ENCODE peak calls at places on chromosomes 6 and 20, in seven cellular contexts. O is AG08396; T is cardiac muscle cell; N is effector CD8-positive, alpha-beta T cell; K is activated naive CD4-positive, alpha-beta T cell; F is hippocampal formation; Q is occipital lobe. L is an unnamed sample.

GRCh38 chr6:170503414-170503761 is 49.7 kb downstream of the PSMB1 start:
- DNase-seq in O (no peak), T (no peak), N (no peak), K (no peak), F (no peak), Q (no peak), L (no peak)

GRCh38 chr6:41504526-41505021 is 41.6 kb upstream of the FOXP4 start:
- DNase-seq in O (peak; percentile 34), T (no peak), N (no peak), K (no peak), F (no peak), Q (no peak), L (no peak)

GRCh38 chr20:44208770-44209169 is 1.8 kb downstream of the OSER1 start:
- DNase-seq in O (no peak), T (no peak), N (no peak), K (no peak), F (no peak), Q (no peak), L (no peak)

GRCh38 chr20:57749131-57749690 is 39.4 kb upstream of the PMEPA1 start:
- DNase-seq in O (no peak), T (no peak), N (no peak), K (no peak), F (no peak), Q (no peak), L (no peak)

GRCh38 chr6:141212296-141212695 is 920.4 kb upstream of the GJE1 start:
- DNase-seq in O (no peak), T (no peak), N (no peak), K (no peak), F (no peak), Q (no peak), L (no peak)

GRCh38 chr6:16576391-16577368 is 184.6 kb downstream of the ATXN1 start:
- DNase-seq in O (no peak), T (no peak), N (no peak), K (no peak), F (no peak), Q (no peak), L (no peak)

GRCh38 chr6:10690651-10691445 is 3.6 kb downstream of the C6orf52 start:
- DNase-seq in O (no peak), T (peak; percentile 0), N (no peak), K (no peak), F (no peak), Q (no peak), L (no peak)

GRCh38 chr6:139161817-139162284 is 27.0 kb downstream of the HECA start:
- DNase-seq in O (no peak), T (no peak), N (peak; percentile 22), K (peak; percentile 46), F (no peak), Q (no peak), L (no peak)

GRCh38 chr6:140441256-140441655 is 1066.8 kb upstream of the CITED2 start:
- DNase-seq in O (peak; percentile 10), T (peak; percentile 84), N (no peak), K (no peak), F (no peak), Q (no peak), L (no peak)

GRCh38 chr6:138957484-138957883 is 30.6 kb downstream of the REPS1 start:
- DNase-seq in O (no peak), T (no peak), N (no peak), K (no peak), F (no peak), Q (no peak), L (no peak)

GRCh38 chr6:157496534-157497095 is 115.6 kb downstream of the ZDHHC14 start:
- DNase-seq in O (no peak), T (no peak), N (no peak), K (no peak), F (no peak), Q (no peak), L (no peak)

L was measured in CD14-positive monocyte.